ENCODE peak calls at places on chromosome 16, in four cellular contexts. N is prostate gland, W is uterus, K is left ventricle myocardium inferior. M is an unnamed sample.

GRCh38 chr16:75494696-75495601 is at the start of gene CHST6:
- DNase-seq in K (peak; percentile 41), W (no peak), N (no peak), M (no peak)

GRCh38 chr16:29192329-29193247 is 207.7 kb downstream of the LAT start:
- DNase-seq in K (no peak), N (no peak), W (peak; percentile 19), M (peak; percentile 52)

GRCh38 chr16:30570621-30571443 is 682 bp downstream of the ZNF688 start:
- DNase-seq in W (peak; percentile 56), K (no peak), N (peak; percentile 22), M (no peak)

GRCh38 chr16:26827386-26827785 is 239.3 kb upstream of the C16orf82 start:
- DNase-seq in K (no peak), N (no peak), W (no peak), M (no peak)

GRCh38 chr16:56329887-56330286 is 95.5 kb downstream of the AMFR start:
- DNase-seq in W (no peak), N (no peak), K (no peak), M (no peak)

GRCh38 chr16:85947511-85948509 is 48.8 kb downstream of the IRF8 start:
- DNase-seq in N (no peak), W (no peak), K (no peak), M (no peak)

GRCh38 chr16:88853336-88853941 is 3.3 kb downstream of the GALNS start:
- DNase-seq in K (no peak), N (no peak), W (no peak), M (no peak)

GRCh38 chr16:84905965-84906460 is 86.2 kb downstream of the CRISPLD2 start:
- DNase-seq in W (no peak), K (no peak), N (no peak), M (no peak)

GRCh38 chr16:56625140-56625942 is at the start of gene MT1E:
- DNase-seq in K (peak; percentile 88), W (peak; percentile 63), N (peak; percentile 50), M (peak; percentile 89)

GRCh38 chr16:29029168-29029994 is 44.5 kb downstream of the LAT start:
- DNase-seq in K (no peak), N (no peak), W (peak; percentile 27), M (no peak)

GRCh38 chr16:48300391-48300856 is 53.1 kb upstream of the ABCC11 start:
- DNase-seq in N (no peak), W (peak; percentile 36), K (no peak), M (no peak)

GRCh38 chr16:57098188-57098841 is 5.9 kb downstream of the CPNE2 start:
- DNase-seq in N (no peak), W (no peak), K (no peak), M (no peak)

GRCh38 chr16:28326881-28327610 is 34.7 kb downstream of the SBK1 start:
- DNase-seq in N (no peak), W (no peak), K (peak; percentile 37), M (peak; percentile 65)

GRCh38 chr16:59205403-59205802 is 471.3 kb upstream of the GOT2 start:
- DNase-seq in K (no peak), N (no peak), W (no peak), M (no peak)

GRCh38 chr16:15033309-15033707 is 22.6 kb downstream of the NTAN1 start:
- DNase-seq in N (no peak), W (no peak), K (peak; percentile 77), M (no peak)

GRCh38 chr16:70157477-70158260 is 15.9 kb upstream of the CLEC18C start:
- DNase-seq in K (no peak), N (peak; percentile 3), W (no peak), M (no peak)

GRCh38 chr16:28118636-28119035 is 55.1 kb upstream of the GSG1L start:
- DNase-seq in W (no peak), K (no peak), N (no peak), M (no peak)

GRCh38 chr16:23420011-23420410 is 33.0 kb downstream of the COG7 start:
- DNase-seq in K (no peak), W (no peak), N (no peak), M (no peak)

GRCh38 chr16:79788949-79789348 is 188.4 kb upstream of the MAF start:
- DNase-seq in N (peak; percentile 65), K (no peak), W (no peak), M (no peak)

GRCh38 chr16:7511549-7512260 is 179.1 kb downstream of the RBFOX1 start:
- DNase-seq in N (no peak), K (no peak), W (no peak), M (no peak)

GRCh38 chr16:12680531-12680930 is 123.2 kb downstream of the CPPED1 start:
- DNase-seq in N (no peak), W (no peak), K (no peak), M (no peak)

GRCh38 chr16:2223375-2224182 is at the start of gene E4F1:
- DNase-seq in W (peak; percentile 99), N (peak; percentile 99), K (peak; percentile 100), M (peak; percentile 100)
- TF ChIP-seq CTCF in W (no peak), N (peak; percentile 14), K (no peak), M (no peak)

GRCh38 chr16:78075800-78076199 is 23.7 kb upstream of the WWOX start:
- DNase-seq in N (no peak), W (no peak), K (no peak), M (no peak)
- H3K4me1 ChIP-seq in N (no peaks in the 10 kb centered on the region), W (no peaks in the 10 kb centered on the region), K (no peaks in the 10 kb centered on the region), M (no peaks in the 10 kb centered on the region)

DNA sequence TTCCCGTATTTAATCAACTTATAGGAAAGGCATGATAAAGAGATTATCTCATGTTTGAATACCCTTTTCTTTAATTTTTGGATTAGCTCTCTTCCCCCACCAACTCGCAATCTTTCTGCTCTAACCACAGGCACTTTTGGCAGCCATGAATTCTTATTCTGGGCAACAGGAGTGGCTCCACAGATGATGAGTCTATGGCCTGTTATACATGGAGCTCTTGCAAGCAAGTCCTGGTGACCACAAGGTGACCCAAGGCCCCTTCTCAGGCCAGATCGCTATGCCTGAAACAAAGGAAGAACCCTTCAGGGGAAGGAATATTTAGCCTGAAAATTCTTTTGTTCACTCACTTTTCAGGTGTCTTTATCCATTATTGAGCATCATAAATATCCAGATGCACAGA is 10.8 kb upstream of the ZNF267 start:
- DNase-seq in W (no peak), K (no peak), N (no peak), M (no peak)
- H3K27me3 ChIP-seq in W (no peaks in the 10 kb centered on the region), K (peaks cover 36% of the 10 kb centered on the region), N (no peaks in the 10 kb centered on the region), M (no peaks in the 10 kb centered on the region)

DNA sequence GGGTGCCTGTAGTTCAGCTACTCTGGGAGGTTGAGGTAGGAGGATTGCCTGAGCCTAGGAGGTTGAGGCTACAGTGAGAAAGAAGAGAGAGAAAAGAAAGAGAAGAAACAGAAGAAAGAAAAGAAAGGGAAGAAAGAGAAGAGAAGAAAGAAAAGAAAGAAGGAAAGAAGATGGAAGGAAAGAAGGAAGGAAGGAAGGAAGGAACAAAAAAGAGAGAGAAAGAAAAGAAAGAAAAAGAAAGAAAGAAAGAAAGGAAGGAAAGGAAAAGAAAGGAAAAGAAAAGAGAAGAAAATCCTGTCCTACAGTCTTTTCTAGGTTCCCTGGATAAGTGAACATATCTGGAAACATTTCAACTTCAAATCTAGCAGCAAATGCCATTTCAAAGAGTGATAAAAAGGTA is 29.6 kb upstream of the PHLPP2 start:
- DNase-seq in K (no peak), W (no peak), N (no peak), M (no peak)
- TF ChIP-seq CTCF in K (no peak), W (no peak), N (no peak), M (no peak)

DNA sequence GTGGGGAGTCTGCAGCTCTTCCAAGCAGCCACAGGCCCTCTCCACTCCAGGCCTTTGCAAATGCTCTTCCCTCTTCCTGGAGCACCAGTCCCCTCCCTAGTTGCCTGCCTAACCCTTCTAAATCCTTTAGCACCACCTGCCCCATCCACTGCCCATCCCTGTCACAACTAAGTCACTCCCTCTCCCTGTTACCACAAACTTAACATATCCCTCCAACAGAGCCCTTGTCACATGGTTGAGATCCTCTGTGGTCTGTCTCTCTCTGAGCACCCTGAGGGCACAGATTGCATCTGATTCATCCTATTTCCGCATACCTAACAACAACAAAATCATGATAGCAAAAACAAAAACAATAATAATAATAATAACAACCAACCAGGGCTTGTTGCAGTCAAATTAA is 11.0 kb upstream of the BEAN1 start:
- DNase-seq in K (no peak), W (no peak), N (no peak), M (peak; percentile 1)
- H3K4me1 ChIP-seq in K (no peaks in the 10 kb centered on the region), W (no peaks in the 10 kb centered on the region), N (no peaks in the 10 kb centered on the region), M (no peaks in the 10 kb centered on the region)

DNA sequence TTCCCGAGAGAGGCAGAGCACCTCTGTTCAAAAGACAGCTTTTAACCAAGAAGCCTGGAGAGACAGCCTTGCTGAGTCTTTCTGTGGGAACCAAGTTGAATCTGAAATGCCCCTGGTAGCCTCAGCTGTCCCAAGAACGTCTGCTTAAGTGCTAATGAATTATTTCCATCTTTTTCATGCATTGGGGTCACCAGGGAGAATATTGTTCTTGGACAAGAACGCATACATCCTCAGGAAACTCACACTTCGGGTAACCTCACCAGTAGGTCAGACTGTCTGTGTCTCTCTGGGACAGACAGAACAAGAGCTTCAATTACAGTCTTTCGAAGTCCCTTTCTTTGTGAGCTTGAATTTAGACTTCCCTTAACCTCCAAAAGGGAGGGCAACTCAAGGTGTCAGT is 134.6 kb upstream of the ADAMTS18 start:
- DNase-seq in K (no peak), N (no peak), W (no peak), M (no peak)
- H3K27me3 ChIP-seq in K (peaks cover 27% of the 10 kb centered on the region), N (peaks cover 4% of the 10 kb centered on the region), W (no peaks in the 10 kb centered on the region), M (no peaks in the 10 kb centered on the region)

M was measured in right atrium auricular region.